ENCODE peak calls at places on chromosomes 5 and 9, in five cellular contexts. One of them, this sample, is unnamed. For H3K36me3, the result is how much of the 10 kb centered on the place peaks cover.

GRCh38 chr5:178241259-178241658 is 8.7 kb upstream of the PHYKPL start:
- DNase-seq in neuronal stem cell: no peak
- DNase-seq in mammary epithelial cell: no peak
- DNase-seq in H1: no peak
- DNase-seq in mesendoderm: no peak
- DNase-seq in this sample: peak

GRCh38 chr9:135239769-135240141 is 152.3 kb downstream of the OLFM1 start:
- DNase-seq in mammary epithelial cell: no peak
- DNase-seq in neuronal stem cell: no peak
- DNase-seq in H1: no peak
- DNase-seq in mesendoderm: no peak
- DNase-seq in this sample: no peak

GRCh38 chr5:143889986-143890385 is 78.0 kb downstream of the HMHB1 start:
- DNase-seq in mammary epithelial cell: peak
- DNase-seq in neuronal stem cell: no peak
- DNase-seq in mesendoderm: no peak
- DNase-seq in H1: no peak
- DNase-seq in this sample: no peak

GRCh38 chr9:2448193-2448738 is 173.3 kb upstream of the VLDLR start:
- DNase-seq in mesendoderm: no peak
- DNase-seq in H1: no peak
- DNase-seq in mammary epithelial cell: no peak
- DNase-seq in neuronal stem cell: no peak
- DNase-seq in this sample: no peak

GRCh38 chr9:72092820-72093219 is 32.4 kb upstream of the C9orf57 start:
- DNase-seq in mesendoderm: no peak
- DNase-seq in H1: no peak
- DNase-seq in mammary epithelial cell: no peak
- DNase-seq in neuronal stem cell: no peak
- DNase-seq in this sample: no peak

GRCh38 chr5:68344447-68345111 is 129.0 kb downstream of the PIK3R1 start:
- DNase-seq in mammary epithelial cell: peak
- DNase-seq in H1: no peak
- DNase-seq in mesendoderm: no peak
- DNase-seq in neuronal stem cell: no peak
- DNase-seq in this sample: no peak

GRCh38 chr9:123020796-123021195 is 12.7 kb upstream of the GPR21 start:
- DNase-seq in H1: no peak
- DNase-seq in neuronal stem cell: no peak
- DNase-seq in mammary epithelial cell: no peak
- DNase-seq in mesendoderm: no peak
- DNase-seq in this sample: no peak

GRCh38 chr5:30341492-30341891 is 852.0 kb upstream of the CDH6 start:
- DNase-seq in H1: no peak
- DNase-seq in mesendoderm: no peak
- DNase-seq in neuronal stem cell: no peak
- DNase-seq in mammary epithelial cell: no peak
- DNase-seq in this sample: no peak

GRCh38 chr5:172245823-172246222 is 37.7 kb downstream of the UBTD2 start:
- DNase-seq in neuronal stem cell: no peak
- DNase-seq in H1: no peak
- DNase-seq in mesendoderm: no peak
- DNase-seq in mammary epithelial cell: no peak
- DNase-seq in this sample: no peak

GRCh38 chr9:3525088-3525835 is 539 bp downstream of the RFX3 start:
- DNase-seq in H1: peak
- DNase-seq in mammary epithelial cell: peak
- DNase-seq in mesendoderm: peak
- DNase-seq in neuronal stem cell: no peak
- DNase-seq in this sample: peak

GRCh38 chr9:111851536-111851935 is 45.1 kb upstream of the UGCG start:
- DNase-seq in mammary epithelial cell: peak
- DNase-seq in H1: no peak
- DNase-seq in neuronal stem cell: no peak
- DNase-seq in mesendoderm: no peak
- DNase-seq in this sample: no peak

GRCh38 chr5:79924936-79925893 is 65.8 kb downstream of the MTX3 start:
- DNase-seq in mammary epithelial cell: no peak
- DNase-seq in H1: no peak
- DNase-seq in neuronal stem cell: no peak
- DNase-seq in mesendoderm: peak
- DNase-seq in this sample: no peak

GRCh38 chr9:97900103-97900737 is 22.1 kb downstream of the TRMO start:
- DNase-seq in H1: no peak
- DNase-seq in neuronal stem cell: no peak
- DNase-seq in mammary epithelial cell: no peak
- DNase-seq in mesendoderm: no peak
- DNase-seq in this sample: no peak

GRCh38 chr5:167814828-167815227 is 476.6 kb upstream of the WWC1 start:
- DNase-seq in mesendoderm: peak
- DNase-seq in mammary epithelial cell: peak
- DNase-seq in neuronal stem cell: no peak
- DNase-seq in H1: no peak
- DNase-seq in this sample: no peak

GRCh38 chr9:93059097-93059959 is 827 bp downstream of the SUSD3 start:
- DNase-seq in mesendoderm: no peak
- DNase-seq in neuronal stem cell: no peak
- DNase-seq in H1: no peak
- DNase-seq in mammary epithelial cell: no peak
- DNase-seq in this sample: peak

GRCh38 chr9:27384262-27385014 is 87.5 kb upstream of the EQTN start:
- DNase-seq in H1: no peak
- DNase-seq in mammary epithelial cell: no peak
- DNase-seq in mesendoderm: no peak
- DNase-seq in neuronal stem cell: no peak
- DNase-seq in this sample: no peak

GRCh38 chr9:75085640-75086039 is 2.3 kb downstream of the NMRK1 start:
- DNase-seq in neuronal stem cell: no peak
- DNase-seq in H1: no peak
- DNase-seq in mammary epithelial cell: peak
- DNase-seq in mesendoderm: no peak
- DNase-seq in this sample: no peak

GRCh38 chr5:14914603-14915277 is 43.2 kb upstream of the ANKH start:
- DNase-seq in mesendoderm: no peak
- DNase-seq in neuronal stem cell: no peak
- DNase-seq in mammary epithelial cell: peak
- DNase-seq in H1: no peak
- DNase-seq in this sample: no peak

GRCh38 chr9:13450723-13451122 is 171.2 kb upstream of the MPDZ start:
- DNase-seq in neuronal stem cell: no peak
- DNase-seq in H1: no peak
- DNase-seq in mesendoderm: no peak
- DNase-seq in mammary epithelial cell: peak
- DNase-seq in this sample: no peak

GRCh38 chr9:123655681-123656423 is 274.1 kb downstream of the DENND1A start:
- DNase-seq in mesendoderm: peak
- DNase-seq in neuronal stem cell: no peak
- DNase-seq in H1: no peak
- DNase-seq in mammary epithelial cell: no peak
- DNase-seq in this sample: no peak

DNA sequence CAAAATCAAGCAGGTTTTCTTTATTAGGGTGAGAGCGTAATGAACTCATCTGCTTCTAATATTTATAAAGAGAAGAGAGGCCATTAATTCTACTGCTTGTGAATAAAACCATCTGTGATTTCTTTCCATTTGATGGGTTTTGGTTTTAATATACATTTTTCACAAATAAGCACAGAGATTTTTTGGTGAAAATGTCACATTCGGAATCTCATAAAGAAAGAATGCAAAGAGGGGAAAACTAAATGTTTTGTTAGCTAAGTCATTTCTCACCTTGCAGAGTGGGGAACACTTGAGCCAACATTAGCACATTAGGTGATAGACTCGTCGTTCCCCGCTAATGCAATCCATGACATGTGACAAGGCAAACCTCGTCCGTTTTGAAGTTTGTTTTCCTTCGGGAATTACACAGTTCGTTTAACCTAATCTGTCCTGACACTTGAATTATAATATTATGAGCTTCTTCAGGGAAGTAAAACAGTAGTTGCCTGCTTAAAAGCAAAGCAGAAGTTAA is 95.9 kb upstream of the LMX1B start:
- DNase-seq in mesendoderm: peak
- DNase-seq in neuronal stem cell: no peak
- DNase-seq in mammary epithelial cell: no peak
- DNase-seq in H1: no peak
- DNase-seq in this sample: no peak
- H3K9ac ChIP-seq in mesendoderm: no peak
- H3K9ac ChIP-seq in neuronal stem cell: no peak
- H3K9ac ChIP-seq in mammary epithelial cell: no peak
- H3K9ac ChIP-seq in H1: no peak
- H3K9ac ChIP-seq in this sample: no peak

GRCh38 chr5:134281081-134281480 is 55.2 kb upstream of the PPP2CA start:
- DNase-seq in neuronal stem cell: no peak
- DNase-seq in H1: no peak
- DNase-seq in mesendoderm: no peak
- DNase-seq in mammary epithelial cell: no peak
- DNase-seq in this sample: no peak
- H3K36me3 ChIP-seq in neuronal stem cell: under half
- H3K36me3 ChIP-seq in H1: under half
- H3K36me3 ChIP-seq in mesendoderm: under half
- H3K36me3 ChIP-seq in mammary epithelial cell: under half
- H3K36me3 ChIP-seq in this sample: under half

GRCh38 chr5:149338364-149338763 is 6.9 kb upstream of the GRPEL2 start:
- DNase-seq in mesendoderm: no peak
- DNase-seq in mammary epithelial cell: no peak
- DNase-seq in H1: no peak
- DNase-seq in neuronal stem cell: no peak
- DNase-seq in this sample: no peak
- H3K9ac ChIP-seq in mesendoderm: no peak
- H3K9ac ChIP-seq in mammary epithelial cell: no peak
- H3K9ac ChIP-seq in H1: no peak
- H3K9ac ChIP-seq in neuronal stem cell: no peak
- H3K9ac ChIP-seq in this sample: no peak

GRCh38 chr5:43533646-43534045 is 18.7 kb upstream of the C5orf34 start:
- DNase-seq in mesendoderm: no peak
- DNase-seq in H1: no peak
- DNase-seq in neuronal stem cell: no peak
- DNase-seq in mammary epithelial cell: no peak
- DNase-seq in this sample: no peak

GRCh38 chr5:43530648-43531047 is 15.7 kb upstream of the C5orf34 start:
- DNase-seq in neuronal stem cell: no peak
- DNase-seq in mesendoderm: no peak
- DNase-seq in H1: no peak
- DNase-seq in mammary epithelial cell: no peak
- DNase-seq in this sample: no peak
- H3K36me3 ChIP-seq in neuronal stem cell: under half
- H3K36me3 ChIP-seq in mesendoderm: under half
- H3K36me3 ChIP-seq in H1: under half
- H3K36me3 ChIP-seq in mammary epithelial cell: under half
- H3K36me3 ChIP-seq in this sample: half or more

GRCh38 chr5:108280248-108280647 is 101.7 kb downstream of the FBXL17 start:
- DNase-seq in mammary epithelial cell: no peak
- DNase-seq in H1: no peak
- DNase-seq in neuronal stem cell: no peak
- DNase-seq in mesendoderm: no peak
- DNase-seq in this sample: no peak
- H3K9ac ChIP-seq in mammary epithelial cell: no peak
- H3K9ac ChIP-seq in H1: no peak
- H3K9ac ChIP-seq in neuronal stem cell: no peak
- H3K9ac ChIP-seq in mesendoderm: no peak
- H3K9ac ChIP-seq in this sample: no peak

GRCh38 chr5:54535149-54535844 is 17.7 kb downstream of the SNX18 start:
- DNase-seq in mesendoderm: no peak
- DNase-seq in neuronal stem cell: no peak
- DNase-seq in mammary epithelial cell: no peak
- DNase-seq in H1: no peak
- DNase-seq in this sample: no peak
- H3K36me3 ChIP-seq in mesendoderm: under half
- H3K36me3 ChIP-seq in neuronal stem cell: under half
- H3K36me3 ChIP-seq in mammary epithelial cell: under half
- H3K36me3 ChIP-seq in H1: under half
- H3K36me3 ChIP-seq in this sample: under half

GRCh38 chr9:110282023-110282766 is 25.9 kb upstream of the TXN start:
- DNase-seq in mesendoderm: no peak
- DNase-seq in mammary epithelial cell: no peak
- DNase-seq in H1: no peak
- DNase-seq in neuronal stem cell: no peak
- DNase-seq in this sample: no peak
- H3K9ac ChIP-seq in mesendoderm: no peak
- H3K9ac ChIP-seq in mammary epithelial cell: no peak
- H3K9ac ChIP-seq in H1: no peak
- H3K9ac ChIP-seq in neuronal stem cell: no peak
- H3K9ac ChIP-seq in this sample: no peak

This sample was measured in kidney.